ENCODE peak calls at places on chromosomes 3 and 15, in ten cellular contexts. One of them, this sample, is unnamed.

GRCh38 chr15:58292761-58293175 is 139.0 kb upstream of the LIPC start:
- DNase-seq in endothelial cell: no peak
- DNase-seq in right cardiac atrium: no peak
- DNase-seq in NCI-H446: no peak
- DNase-seq in DMS153: no peak
- DNase-seq in retinal pigment epithelial cell: peak
- DNase-seq in sigmoid colon: no peak
- DNase-seq in A549: no peak
- DNase-seq in GM20000: no peak
- DNase-seq in suprapubic skin: no peak
- DNase-seq in this sample: no peak

GRCh38 chr3:11291808-11292207 is 19.6 kb downstream of the ATG7 start:
- DNase-seq in sigmoid colon: no peak
- DNase-seq in suprapubic skin: no peak
- DNase-seq in A549: no peak
- DNase-seq in endothelial cell: no peak
- DNase-seq in retinal pigment epithelial cell: no peak
- DNase-seq in right cardiac atrium: no peak
- DNase-seq in DMS153: no peak
- DNase-seq in GM20000: no peak
- DNase-seq in NCI-H446: no peak
- DNase-seq in this sample: no peak

GRCh38 chr3:114454592-114455251 is 160.9 kb downstream of the TIGIT start:
- DNase-seq in GM20000: no peak
- DNase-seq in sigmoid colon: no peak
- DNase-seq in suprapubic skin: no peak
- DNase-seq in DMS153: peak
- DNase-seq in right cardiac atrium: no peak
- DNase-seq in NCI-H446: no peak
- DNase-seq in retinal pigment epithelial cell: no peak
- DNase-seq in A549: no peak
- DNase-seq in endothelial cell: no peak
- DNase-seq in this sample: no peak

GRCh38 chr15:76501726-76502125 is 165.2 kb downstream of the ISL2 start:
- DNase-seq in retinal pigment epithelial cell: peak
- DNase-seq in A549: no peak
- DNase-seq in suprapubic skin: no peak
- DNase-seq in DMS153: no peak
- DNase-seq in GM20000: no peak
- DNase-seq in right cardiac atrium: no peak
- DNase-seq in NCI-H446: no peak
- DNase-seq in sigmoid colon: no peak
- DNase-seq in endothelial cell: no peak
- DNase-seq in this sample: no peak

GRCh38 chr3:188102861-188103547 is 51.0 kb upstream of the LPP start:
- DNase-seq in endothelial cell: no peak
- DNase-seq in sigmoid colon: no peak
- DNase-seq in DMS153: no peak
- DNase-seq in right cardiac atrium: no peak
- DNase-seq in A549: no peak
- DNase-seq in GM20000: no peak
- DNase-seq in NCI-H446: no peak
- DNase-seq in suprapubic skin: no peak
- DNase-seq in retinal pigment epithelial cell: no peak
- DNase-seq in this sample: no peak

GRCh38 chr15:70783041-70783440 is 19.7 kb upstream of the UACA start:
- DNase-seq in sigmoid colon: no peak
- DNase-seq in GM20000: no peak
- DNase-seq in DMS153: no peak
- DNase-seq in right cardiac atrium: no peak
- DNase-seq in A549: no peak
- DNase-seq in NCI-H446: no peak
- DNase-seq in endothelial cell: no peak
- DNase-seq in suprapubic skin: no peak
- DNase-seq in retinal pigment epithelial cell: no peak
- DNase-seq in this sample: no peak

GRCh38 chr15:32959077-32959476 is 235.4 kb downstream of the FMN1 start:
- DNase-seq in right cardiac atrium: no peak
- DNase-seq in endothelial cell: no peak
- DNase-seq in retinal pigment epithelial cell: no peak
- DNase-seq in sigmoid colon: no peak
- DNase-seq in GM20000: no peak
- DNase-seq in suprapubic skin: no peak
- DNase-seq in NCI-H446: no peak
- DNase-seq in A549: no peak
- DNase-seq in DMS153: no peak
- DNase-seq in this sample: no peak

GRCh38 chr3:129603561-129603942 is 2.9 kb downstream of the PLXND1 start:
- DNase-seq in sigmoid colon: no peak
- DNase-seq in GM20000: no peak
- DNase-seq in retinal pigment epithelial cell: no peak
- DNase-seq in DMS153: no peak
- DNase-seq in right cardiac atrium: no peak
- DNase-seq in suprapubic skin: no peak
- DNase-seq in NCI-H446: no peak
- DNase-seq in endothelial cell: no peak
- DNase-seq in A549: no peak
- DNase-seq in this sample: no peak

GRCh38 chr3:133675631-133676335 is 14.0 kb upstream of the TOPBP1 start:
- DNase-seq in right cardiac atrium: no peak
- DNase-seq in endothelial cell: no peak
- DNase-seq in NCI-H446: no peak
- DNase-seq in A549: no peak
- DNase-seq in sigmoid colon: no peak
- DNase-seq in retinal pigment epithelial cell: no peak
- DNase-seq in DMS153: no peak
- DNase-seq in GM20000: no peak
- DNase-seq in suprapubic skin: no peak
- DNase-seq in this sample: no peak

GRCh38 chr3:23811117-23811487 is 5.3 kb downstream of the UBE2E1 start:
- DNase-seq in NCI-H446: no peak
- DNase-seq in sigmoid colon: no peak
- DNase-seq in A549: no peak
- DNase-seq in right cardiac atrium: no peak
- DNase-seq in endothelial cell: no peak
- DNase-seq in GM20000: no peak
- DNase-seq in retinal pigment epithelial cell: no peak
- DNase-seq in suprapubic skin: no peak
- DNase-seq in DMS153: no peak
- DNase-seq in this sample: no peak